ENCODE peak calls at places on chromosomes 4 and X, in seven cellular contexts. B is GM12878, O is A549, E is HepG2, I is K562, Y is HCT116, C is H1. Z is an unnamed sample.

GRCh38 chrX:9538544-9539045 is 73.7 kb downstream of the TBL1X start:
- DNase-seq in B (no peak), O (no peak), E (peak; percentile 83), I (no peak), Y (no peak), C (no peak), Z (no peak)

GRCh38 chr4:176709417-176709816 is 83.3 kb downstream of the VEGFC start:
- DNase-seq in B (no peak), O (no peak), E (no peak), I (no peak), Y (no peak), C (no peak), Z (no peak)

GRCh38 chr4:3524920-3525319 is 7.3 kb downstream of the LRPAP1 start:
- DNase-seq in B (no peak), O (no peak), E (no peak), I (no peak), Y (no peak), C (no peak), Z (no peak)

GRCh38 chr4:31043382-31044062 is 323.4 kb downstream of the PCDH7 start:
- DNase-seq in B (no peak), O (peak; percentile 8), E (no peak), I (no peak), Y (no peak), C (no peak), Z (no peak)

GRCh38 chr4:53917719-53918118 is 146.7 kb downstream of the CHIC2 start:
- DNase-seq in B (no peak), O (no peak), E (no peak), I (no peak), Y (no peak), C (no peak), Z (peak; percentile 46)

GRCh38 chr4:83255584-83255983 is 29.0 kb downstream of the COQ2 start:
- DNase-seq in B (no peak), O (peak; percentile 81), E (no peak), I (no peak), Y (peak; percentile 70), C (no peak), Z (peak; percentile 76)

GRCh38 chr4:2793578-2793919 is 664 bp downstream of the SH3BP2 start:
- DNase-seq in B (no peak), O (peak; percentile 30), E (no peak), I (peak; percentile 52), Y (peak; percentile 12), C (no peak), Z (peak; percentile 57)

GRCh38 chr4:105666693-105667092 is 41.8 kb downstream of the INTS12 start:
- DNase-seq in B (no peak), O (peak; percentile 22), E (no peak), I (no peak), Y (no peak), C (no peak), Z (peak; percentile 16)

GRCh38 chr4:15303052-15303641 is 124.7 kb upstream of the C1QTNF7 start:
- DNase-seq in B (no peak), O (peak; percentile 55), E (peak; percentile 64), I (no peak), Y (no peak), C (no peak), Z (peak; percentile 80)

GRCh38 chr4:36168127-36168898 is 76.0 kb downstream of the ARAP2 start:
- DNase-seq in B (no peak), O (no peak), E (no peak), I (no peak), Y (no peak), C (no peak), Z (peak; percentile 25)

GRCh38 chrX:4322916-4323315 is 609.5 kb upstream of the PRKX start:
- DNase-seq in B (no peak), O (no peak), E (no peak), I (no peak), Y (no peak), C (no peak), Z (no peak)

GRCh38 chr4:125650557-125650956 is 335.8 kb downstream of the FAT4 start:
- DNase-seq in B (no peak), O (no peak), E (no peak), I (no peak), Y (no peak), C (no peak), Z (peak; percentile 35)

GRCh38 chr4:76594152-76594551 is 159.1 kb downstream of the SHROOM3 start:
- DNase-seq in B (no peak), O (no peak), E (no peak), I (no peak), Y (no peak), C (no peak), Z (no peak)

GRCh38 chr4:81905966-81906365 is 434.3 kb upstream of the RASGEF1B start:
- DNase-seq in B (peak; percentile 37), O (no peak), E (peak; percentile 4), I (no peak), Y (no peak), C (no peak), Z (no peak)

GRCh38 chrX:120087289-120088017 is 10.0 kb upstream of the RHOXF2B start:
- DNase-seq in B (no peak), O (no peak), E (no peak), I (no peak), Y (no peak), C (no peak), Z (no peak)

GRCh38 chr4:57154191-57154590 is 44.0 kb upstream of the IGFBP7 start:
- DNase-seq in B (no peak), O (no peak), E (no peak), I (no peak), Y (no peak), C (no peak), Z (peak; percentile 23)

GRCh38 chr4:166777760-166778159 is 456.5 kb downstream of the SPOCK3 start:
- DNase-seq in B (peak; percentile 7), O (no peak), E (no peak), I (no peak), Y (no peak), C (no peak), Z (no peak)

GRCh38 chr4:150131581-150132228 is 53.5 kb downstream of the DCLK2 start:
- DNase-seq in B (no peak), O (peak; percentile 23), E (no peak), I (no peak), Y (no peak), C (no peak), Z (peak; percentile 28)

GRCh38 chrX:135327299-135327698 is 18.0 kb downstream of the ETDC start:
- DNase-seq in B (no peak), O (peak; percentile 9), E (no peak), I (no peak), Y (no peak), C (no peak), Z (peak; percentile 94)

GRCh38 chrX:106894978-106895452 is 8.1 kb downstream of the RIPPLY1 start:
- DNase-seq in B (no peak), O (peak; percentile 68), E (peak; percentile 51), I (no peak), Y (peak; percentile 62), C (no peak), Z (peak; percentile 76)

GRCh38 chr4:39932776-39933402 is 44.8 kb downstream of the PDS5A start:
- DNase-seq in B (no peak), O (no peak), E (no peak), I (no peak), Y (no peak), C (no peak), Z (no peak)

GRCh38 chr4:5805270-5805669 is 87.6 kb downstream of the CRMP1 start:
- DNase-seq in B (no peak), O (no peak), E (no peak), I (no peak), Y (no peak), C (no peak), Z (no peak)

GRCh38 chr4:5810770-5811430 is 82.0 kb downstream of the CRMP1 start:
- DNase-seq in B (no peak), O (no peak), E (no peak), I (no peak), Y (no peak), C (no peak), Z (no peak)

GRCh38 chr4:5809216-5809776 is 83.6 kb downstream of the CRMP1 start:
- DNase-seq in B (no peak), O (no peak), E (no peak), I (no peak), Y (no peak), C (no peak), Z (peak; percentile 41)

GRCh38 chr4:5810151-5810550 is 82.7 kb downstream of the CRMP1 start:
- DNase-seq in B (no peak), O (no peak), E (no peak), I (no peak), Y (no peak), C (no peak), Z (no peak)

GRCh38 chr4:5808081-5808741 is 84.7 kb downstream of the CRMP1 start:
- DNase-seq in B (no peak), O (no peak), E (no peak), I (no peak), Y (no peak), C (no peak), Z (peak; percentile 46)
- TF ChIP-seq CEBPB in B (no peak), O (no peak), E (no peak), I (no peak), Y (no peak), C (no peak), Z (no peak)

GRCh38 chr4:26380740-26381139 is 59.9 kb downstream of the RBPJ start:
- DNase-seq in B (no peak), O (no peak), E (no peak), I (no peak), Y (no peak), C (no peak), Z (no peak)

GRCh38 chr4:26375589-26375988 is 54.8 kb downstream of the RBPJ start:
- DNase-seq in B (no peak), O (no peak), E (no peak), I (no peak), Y (no peak), C (no peak), Z (no peak)

GRCh38 chr4:26372525-26373172 is 51.8 kb downstream of the RBPJ start:
- DNase-seq in B (peak; percentile 83), O (peak; percentile 4), E (peak; percentile 90), I (no peak), Y (no peak), C (no peak), Z (peak; percentile 77)

GRCh38 chr4:26379837-26380236 is 59.0 kb downstream of the RBPJ start:
- DNase-seq in B (no peak), O (no peak), E (no peak), I (no peak), Y (no peak), C (no peak), Z (no peak)

GRCh38 chr4:26377352-26378311 is 56.8 kb downstream of the RBPJ start:
- DNase-seq in B (no peak), O (no peak), E (no peak), I (no peak), Y (no peak), C (no peak), Z (no peak)
- TF ChIP-seq CEBPB in B (no peak), O (no peak), E (no peak), I (no peak), Y (no peak), C (no peak), Z (no peak)

GRCh38 chr4:61173799-61174198 is 26.3 kb upstream of the ADGRL3 start:
- DNase-seq in B (no peak), O (no peak), E (no peak), I (no peak), Y (no peak), C (no peak), Z (peak; percentile 1)
- TF ChIP-seq CEBPB in B (no peak), O (no peak), E (no peak), I (no peak), Y (no peak), C (no peak), Z (no peak)

DNA sequence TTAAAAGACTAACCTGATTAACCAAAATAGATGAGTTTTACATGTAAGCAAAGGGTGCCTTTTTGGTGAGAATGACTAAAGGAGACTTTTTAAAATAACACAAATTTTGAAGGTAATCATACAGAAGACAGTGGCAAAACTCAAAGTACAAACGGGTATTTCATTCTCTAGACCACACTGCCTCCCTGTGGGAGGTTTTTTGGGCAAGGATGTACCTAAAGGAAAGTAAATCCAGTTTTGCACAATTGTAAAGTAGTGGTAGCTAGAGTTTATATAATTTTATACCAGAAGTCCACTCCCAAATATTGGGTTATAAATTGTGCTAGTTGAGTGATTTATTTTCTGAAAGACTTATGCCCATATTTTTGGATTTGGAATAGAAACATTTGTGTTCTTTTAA is 201.0 kb downstream of the PAPSS1 start:
- DNase-seq in B (no peak), O (peak; percentile 8), E (peak; percentile 25), I (no peak), Y (peak; percentile 19), C (no peak), Z (peak; percentile 5)
- TF ChIP-seq CEBPB in B (no peak), O (no peak), E (no peak), I (no peak), Y (no peak), C (no peak), Z (no peak)